ENCODE peak calls at places on chromosomes 3 and 15, in five cellular contexts. B, A, H, N and E are unnamed samples.

GRCh38 chr15:80619677-80620076 is 75.4 kb upstream of the ABHD17C start:
- DNase-seq in A (peak), N (peak), B (no peak), H (no peak), E (no peak)

GRCh38 chr15:82799183-82799841 is 6.6 kb downstream of the FSD2 start:
- DNase-seq in B (no peak), H (no peak), A (no peak), N (no peak), E (no peak)

GRCh38 chr15:85302271-85302670 is 78.1 kb upstream of the AKAP13 start:
- DNase-seq in N (no peak), H (no peak), A (no peak), B (no peak), E (no peak)

GRCh38 chr3:62670351-62670750 is 204.9 kb downstream of the CADPS start:
- DNase-seq in B (no peak), H (no peak), A (no peak), N (peak), E (no peak)

GRCh38 chr3:50550079-50550736 is 17.3 kb downstream of the C3orf18 start:
- DNase-seq in N (peak), A (peak), B (peak), H (peak), E (peak)

GRCh38 chr3:192847918-192848317 is 69.7 kb downstream of the MB21D2 start:
- DNase-seq in B (no peak), N (no peak), H (no peak), A (no peak), E (no peak)

GRCh38 chr15:48250640-48251076 is 44.6 kb downstream of the SLC12A1 start:
- DNase-seq in A (peak), N (peak), B (no peak), H (no peak), E (no peak)

GRCh38 chr3:44428910-44429309 is 48.6 kb downstream of the ZNF445 start:
- DNase-seq in A (no peak), B (no peak), H (no peak), N (no peak), E (no peak)

GRCh38 chr3:71111784-71112440 is 471.6 kb downstream of the FOXP1 start:
- DNase-seq in B (no peak), N (peak), H (no peak), A (peak), E (no peak)

GRCh38 chr3:28243424-28244106 is 2.1 kb downstream of the CMC1 start:
- DNase-seq in B (no peak), N (no peak), H (no peak), A (no peak), E (no peak)

GRCh38 chr3:128187495-128187894 is 34.2 kb downstream of the EEFSEC start:
- DNase-seq in H (no peak), B (no peak), A (no peak), N (no peak), E (no peak)

GRCh38 chr15:99592135-99592845 is 26.5 kb downstream of the MEF2A start:
- DNase-seq in H (no peak), N (peak), B (no peak), A (no peak), E (no peak)

GRCh38 chr15:58498821-58499580 is 67.2 kb downstream of the LIPC start:
- DNase-seq in N (peak), B (no peak), H (no peak), A (no peak), E (no peak)

GRCh38 chr3:168877899-168878298 is 782.2 kb upstream of the GOLIM4 start:
- DNase-seq in A (peak), N (peak), B (no peak), H (no peak), E (no peak)

GRCh38 chr3:17039579-17039978 is 154.8 kb downstream of the PLCL2 start:
- DNase-seq in H (no peak), A (peak), B (no peak), N (peak), E (no peak)

GRCh38 chr15:100721758-100722550 is 119.6 kb downstream of the ASB7 start:
- DNase-seq in H (no peak), A (peak), N (peak), B (no peak), E (no peak)

GRCh38 chr3:138600341-138600740 is 6.3 kb upstream of the CEP70 start:
- DNase-seq in B (no peak), N (no peak), H (no peak), A (no peak), E (no peak)

GRCh38 chr15:81189583-81190283 is 6.9 kb upstream of the IL16 start:
- DNase-seq in A (peak), H (no peak), N (peak), B (peak), E (no peak)

GRCh38 chr15:64841258-64842098 is at the start of gene PLEKHO2:
- DNase-seq in H (peak), A (peak), B (peak), N (peak), E (peak)

GRCh38 chr15:64833690-64834089 is 8.0 kb upstream of the PLEKHO2 start:
- DNase-seq in N (no peak), A (no peak), B (no peak), H (no peak), E (no peak)

GRCh38 chr15:64837502-64837901 is 4.2 kb upstream of the PLEKHO2 start:
- DNase-seq in B (no peak), H (no peak), A (no peak), N (no peak), E (no peak)

GRCh38 chr15:64836023-64836536 is 5.6 kb upstream of the PLEKHO2 start:
- DNase-seq in N (no peak), B (no peak), H (no peak), A (no peak), E (no peak)
- TF ChIP-seq CTCF in N (no peak), B (no peak), H (peak), A (no peak), E (no peak)

DNA sequence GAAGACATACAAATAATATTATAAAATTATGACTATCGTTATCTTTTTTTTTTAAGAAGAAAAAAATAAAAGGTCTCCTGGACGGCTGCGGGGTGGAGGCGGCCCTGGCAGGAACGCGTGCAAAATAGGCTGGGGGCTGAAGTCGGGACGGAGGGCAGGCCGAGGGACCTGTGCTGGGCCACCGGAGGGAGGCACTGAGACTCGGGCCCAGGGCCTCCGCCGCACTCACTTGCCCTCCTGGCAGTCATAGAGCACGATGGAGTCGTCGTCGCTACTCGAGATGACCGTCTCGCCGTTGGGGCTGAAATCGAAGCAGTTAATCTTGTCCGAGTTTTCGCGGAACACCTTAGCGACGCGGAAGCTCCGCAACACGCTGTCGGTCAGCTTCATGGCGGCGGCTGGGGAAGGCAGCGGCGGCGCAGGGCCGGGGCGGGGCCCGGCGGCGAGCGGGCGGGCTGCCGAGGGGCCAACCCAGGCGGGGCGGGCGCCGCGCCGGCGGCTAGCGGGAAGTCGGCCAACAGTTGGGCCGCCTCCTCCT is 408 bp downstream of the WDR82 start:
- DNase-seq in B (no peak), A (no peak), H (peak), N (peak), E (no peak)
- TF ChIP-seq CTCF in B (peak), A (peak), H (peak), N (peak), E (peak)

GRCh38 chr3:38396861-38397260 is 50.3 kb downstream of the XYLB start:
- DNase-seq in N (no peak), A (no peak), H (no peak), B (no peak), E (no peak)

GRCh38 chr3:38401563-38401962 is 52.1 kb upstream of the ACVR2B start:
- DNase-seq in A (no peak), H (no peak), B (no peak), N (no peak), E (no peak)

GRCh38 chr3:38392604-38393163 is 46.1 kb downstream of the XYLB start:
- DNase-seq in H (no peak), A (no peak), B (no peak), N (no peak), E (no peak)

GRCh38 chr3:38396239-38396638 is 49.7 kb downstream of the XYLB start:
- DNase-seq in B (no peak), H (no peak), A (no peak), N (no peak), E (no peak)

DNA sequence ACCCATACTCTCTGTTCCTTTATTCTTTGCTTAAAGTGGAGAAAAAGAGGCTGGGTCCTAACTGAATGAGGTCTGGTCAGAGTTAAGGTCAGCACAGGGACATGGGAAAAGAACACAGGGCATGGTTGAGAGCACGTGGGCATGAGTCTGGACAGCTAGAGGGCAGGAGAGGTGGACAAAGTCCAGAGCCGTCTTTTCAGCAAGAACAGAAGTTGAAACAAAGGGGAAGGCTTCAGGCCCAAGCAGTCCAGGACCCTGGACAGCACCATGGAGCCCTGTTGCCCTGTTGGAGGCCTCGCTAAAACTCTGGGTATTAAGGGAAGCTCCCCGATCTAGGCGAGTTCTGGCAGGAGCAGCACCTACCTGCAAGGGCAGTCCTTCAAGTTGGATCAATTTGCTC is 50.7 kb downstream of the XYLB start:
- DNase-seq in A (peak), B (no peak), H (no peak), N (peak), E (peak)
- TF ChIP-seq CTCF in A (no peak), B (no peak), H (no peak), N (no peak), E (no peak)

GRCh38 chr3:95311272-95311671 is 1248.4 kb downstream of the NSUN3 start:
- DNase-seq in N (no peak), A (no peak), B (no peak), H (no peak), E (no peak)

GRCh38 chr3:95310560-95310959 is 1247.7 kb downstream of the NSUN3 start:
- DNase-seq in H (no peak), B (no peak), A (no peak), N (no peak), E (no peak)

DNA sequence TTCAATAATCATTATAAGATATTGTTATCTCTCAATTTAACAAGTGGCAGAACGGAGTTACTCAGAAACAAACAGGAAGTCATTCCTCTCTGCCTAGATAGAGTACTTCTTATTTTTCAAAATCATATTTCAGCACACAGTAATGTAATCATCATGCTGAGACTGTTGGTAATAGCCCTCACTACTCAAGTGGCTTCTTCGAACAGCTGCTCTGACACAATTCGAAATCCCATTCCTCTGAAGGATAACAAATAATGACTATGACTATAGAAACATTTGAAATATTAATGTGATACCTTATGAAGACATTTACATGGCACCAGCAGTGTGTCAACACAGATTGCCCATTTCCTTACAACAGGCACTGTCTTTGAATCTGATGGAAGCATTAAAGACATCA is 1249.8 kb downstream of the NSUN3 start:
- DNase-seq in A (no peak), N (no peak), B (no peak), H (no peak), E (no peak)
- TF ChIP-seq CTCF in A (no peak), N (no peak), B (no peak), H (no peak), E (no peak)

DNA sequence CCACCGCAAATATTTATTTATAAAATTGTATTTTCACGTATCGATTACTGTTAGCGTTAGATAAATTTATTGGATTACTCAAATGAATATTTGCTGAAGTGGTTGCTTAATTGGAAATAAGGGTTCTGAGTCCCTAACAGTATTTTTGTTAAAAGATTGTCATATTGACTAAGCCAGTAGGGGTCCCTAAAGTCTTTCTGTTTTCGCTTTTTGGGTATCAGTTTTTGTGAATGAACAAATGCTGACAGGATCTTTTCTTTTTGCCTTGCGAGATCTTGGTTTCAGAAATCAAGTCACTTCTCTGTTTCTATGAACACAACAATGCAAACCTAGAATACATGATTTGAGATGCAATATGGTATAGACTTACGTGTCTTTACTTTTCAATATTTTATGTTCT is 7.1 kb downstream of the RAD51 start:
- DNase-seq in H (no peak), A (no peak), N (no peak), B (no peak), E (no peak)
- TF ChIP-seq CTCF in H (peak), A (no peak), N (no peak), B (no peak), E (peak)

GRCh38 chr15:42582569-42583235 is 7.3 kb downstream of the STARD9 start:
- DNase-seq in B (no peak), H (no peak), A (no peak), N (no peak), E (no peak)

GRCh38 chr15:42577514-42578031 is 2.2 kb downstream of the STARD9 start:
- DNase-seq in H (no peak), B (no peak), N (no peak), A (no peak), E (no peak)

GRCh38 chr15:42578984-42579537 is 3.7 kb downstream of the STARD9 start:
- DNase-seq in B (no peak), N (no peak), H (no peak), A (no peak), E (no peak)

GRCh38 chr15:42584031-42584765 is 8.8 kb downstream of the STARD9 start:
- DNase-seq in A (no peak), B (no peak), H (no peak), N (no peak), E (no peak)

DNA sequence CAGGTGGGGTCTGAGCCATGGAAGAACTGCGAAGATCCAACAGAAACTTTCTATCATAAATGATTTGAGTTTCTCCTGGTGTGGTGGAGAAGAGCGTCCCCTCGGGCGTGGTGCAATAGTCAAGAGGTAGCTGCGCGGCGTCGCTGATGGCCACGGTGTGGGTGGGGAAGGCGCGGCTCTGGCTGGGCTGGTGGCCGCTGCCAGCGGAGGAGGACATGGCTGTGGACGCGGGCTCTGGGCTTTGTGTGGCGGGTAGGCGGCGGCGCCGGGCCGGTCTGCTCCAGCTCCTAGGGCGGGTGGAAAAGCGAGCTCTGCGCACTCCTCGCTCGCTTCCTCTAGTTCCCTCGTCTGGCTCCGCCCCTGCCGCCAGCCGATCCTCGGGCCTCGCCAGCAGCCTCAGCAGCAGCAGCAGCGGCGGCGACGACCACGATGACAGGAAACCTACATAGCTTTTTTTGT is 5.9 kb downstream of the STARD9 start:
- DNase-seq in A (peak), N (peak), B (peak), H (peak), E (peak)
- TF ChIP-seq CTCF in A (no peak), N (no peak), B (no peak), H (no peak), E (no peak)